ENCODE peak calls at places on chromosomes 1 and 21, in nine cellular contexts. X, G, Y, I, K, V, C, J and T are unnamed samples.
A peak's percentile ranks its signal among the peaks of the same experiment; 100 is the strongest.

GRCh38 chr1:114152211-114153050 is 1.2 kb downstream of the SYT6 start:
- DNase-seq in C (no peak), Y (peak; percentile 28), K (no peak), G (no peak), I (peak; percentile 37), V (no peak), J (peak; percentile 10), X (no peak), T (no peak)

GRCh38 chr1:30318413-30318812 is 405.0 kb downstream of the MATN1 start:
- DNase-seq in V (no peak), J (no peak), Y (no peak), X (no peak), C (no peak), K (no peak), G (no peak), I (peak; percentile 8), T (no peak)

GRCh38 chr1:166165661-166166399 is 971 bp downstream of the FAM78B start:
- DNase-seq in V (no peak), K (no peak), Y (peak; percentile 7), J (peak; percentile 6), G (no peak), X (no peak), I (no peak), C (no peak), T (no peak)

GRCh38 chr1:71104417-71104816 is 23.6 kb upstream of the ZRANB2 start:
- DNase-seq in V (no peak), G (no peak), J (no peak), C (no peak), K (no peak), Y (no peak), I (no peak), X (no peak), T (no peak)

GRCh38 chr21:33861125-33861524 is 54.5 kb downstream of the ATP5PO start:
- DNase-seq in X (no peak), I (no peak), V (no peak), K (no peak), C (no peak), G (no peak), J (no peak), Y (no peak), T (no peak)

GRCh38 chr1:239635276-239635675 is 248.9 kb downstream of the CHRM3 start:
- DNase-seq in J (no peak), K (no peak), C (no peak), X (no peak), Y (no peak), G (no peak), V (no peak), I (no peak), T (no peak)

GRCh38 chr1:197776348-197777082 is 1.2 kb upstream of the DENND1B start:
- DNase-seq in J (no peak), V (peak; percentile 28), Y (peak; percentile 40), K (no peak), C (no peak), X (peak; percentile 28), I (no peak), G (no peak), T (no peak)

GRCh38 chr1:203769505-203770343 is 4.7 kb downstream of the LAX1 start:
- DNase-seq in X (no peak), C (no peak), Y (peak; percentile 68), G (peak; percentile 88), J (peak; percentile 78), K (no peak), I (peak; percentile 74), V (no peak), T (peak; percentile 78)

GRCh38 chr1:6592441-6592840 is 10.2 kb downstream of the KLHL21 start:
- DNase-seq in J (no peak), K (no peak), Y (no peak), I (no peak), G (no peak), X (no peak), V (no peak), C (no peak), T (no peak)

GRCh38 chr1:238624786-238625185 is 734.1 kb upstream of the ZP4 start:
- DNase-seq in X (no peak), K (no peak), I (no peak), G (no peak), J (no peak), C (no peak), Y (no peak), V (no peak), T (no peak)

GRCh38 chr1:79281442-79281841 is 274.9 kb upstream of the ADGRL4 start:
- DNase-seq in J (no peak), C (no peak), G (no peak), K (no peak), X (no peak), Y (no peak), V (no peak), I (no peak), T (no peak)

GRCh38 chr1:37919277-37919676 is 27.6 kb downstream of the INPP5B start:
- DNase-seq in K (no peak), V (no peak), G (no peak), C (peak; percentile 62), Y (no peak), I (no peak), X (peak; percentile 24), J (no peak), T (no peak)

GRCh38 chr1:238832106-238832505 is 554.3 kb upstream of the CHRM3 start:
- DNase-seq in V (no peak), J (no peak), X (no peak), C (no peak), G (no peak), I (no peak), Y (no peak), K (no peak), T (no peak)

GRCh38 chr21:35619184-35619583 is 441.1 kb downstream of the SETD4 start:
- DNase-seq in X (no peak), Y (peak; percentile 6), I (no peak), K (no peak), V (no peak), J (no peak), G (no peak), C (peak; percentile 18), T (no peak)

GRCh38 chr1:206513312-206514111 is 6.2 kb downstream of the RASSF5 start:
- DNase-seq in J (peak; percentile 64), Y (no peak), C (no peak), I (no peak), X (no peak), V (no peak), K (no peak), G (no peak), T (no peak)
- TF ChIP-seq POLR2AphosphoS5 in J (peak; percentile 59), Y (no peak), C (no peak), I (no peak), X (peak; percentile 37), V (no peak), K (no peak), G (no peak), T (no peak)

DNA sequence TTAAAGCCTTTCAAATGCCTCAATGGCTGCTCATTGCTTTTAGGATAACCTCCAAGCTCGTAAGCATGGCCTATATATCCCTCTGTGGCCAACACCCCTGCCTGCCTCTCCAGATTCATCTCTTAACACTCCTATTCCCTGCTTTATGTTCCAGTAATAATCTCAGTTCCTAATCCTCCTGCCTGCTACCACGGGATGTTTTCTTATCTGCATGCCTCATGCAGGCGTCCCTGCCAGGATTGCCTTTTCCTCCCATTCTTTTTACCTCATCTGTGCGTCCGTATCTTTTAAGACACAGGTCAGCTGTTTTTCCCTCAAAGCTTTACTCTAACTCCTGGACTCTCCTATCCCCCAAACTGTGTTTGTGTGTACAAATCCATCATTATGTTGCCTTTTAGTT is 36.1 kb downstream of the ZBTB40 start:
- DNase-seq in K (no peak), Y (peak; percentile 92), G (no peak), I (no peak), X (no peak), V (no peak), C (peak; percentile 56), J (no peak), T (no peak)
- H3K27ac ChIP-seq in K (no peak overlapping the region), Y (peak overlapping the region; percentile 42), G (no peak overlapping the region), I (no peak overlapping the region), X (no peak overlapping the region), V (no peak overlapping the region), C (no peak overlapping the region), J (no peak overlapping the region), T (no peak overlapping the region)

DNA sequence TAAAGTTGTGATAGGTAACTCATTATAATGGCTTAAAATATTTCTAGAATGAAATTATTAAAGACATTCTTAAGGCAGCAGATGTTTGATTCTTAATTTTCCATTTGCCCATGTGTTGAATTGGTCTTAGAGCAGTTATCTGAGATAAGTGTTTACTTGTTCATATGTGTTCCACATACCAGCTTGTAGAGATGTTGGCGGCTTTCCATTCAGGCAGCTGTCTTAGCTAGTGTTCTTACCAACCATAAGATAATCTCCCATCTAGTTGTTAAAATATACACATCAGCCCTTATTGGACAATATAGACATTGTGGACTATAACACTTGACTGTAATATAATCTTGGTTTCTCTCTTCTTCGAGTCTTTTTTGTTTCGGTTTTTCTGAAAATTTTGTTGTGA is 1372.8 kb upstream of the ADGRL2 start:
- DNase-seq in Y (no peak), K (no peak), G (no peak), J (no peak), X (no peak), C (no peak), V (no peak), I (no peak), T (no peak)
- H3K9me3 ChIP-seq in Y (no peaks in the 10 kb centered on the region), K (no peaks in the 10 kb centered on the region), G (no peaks in the 10 kb centered on the region), J (no peaks in the 10 kb centered on the region), X (no peaks in the 10 kb centered on the region), C (no peaks in the 10 kb centered on the region), V (no peaks in the 10 kb centered on the region), I (no peaks in the 10 kb centered on the region), T (no peaks in the 10 kb centered on the region)

GRCh38 chr1:66333463-66334232 is 200.3 kb upstream of the SGIP1 start:
- DNase-seq in I (no peak), X (no peak), J (no peak), G (no peak), Y (peak; percentile 80), V (no peak), C (no peak), K (no peak), T (no peak)
- TF ChIP-seq POLR2AphosphoS5 in I (no peak), X (peak; percentile 28), J (peak; percentile 26), G (no peak), Y (peak; percentile 49), V (no peak), C (no peak), K (peak; percentile 81), T (no peak)

DNA sequence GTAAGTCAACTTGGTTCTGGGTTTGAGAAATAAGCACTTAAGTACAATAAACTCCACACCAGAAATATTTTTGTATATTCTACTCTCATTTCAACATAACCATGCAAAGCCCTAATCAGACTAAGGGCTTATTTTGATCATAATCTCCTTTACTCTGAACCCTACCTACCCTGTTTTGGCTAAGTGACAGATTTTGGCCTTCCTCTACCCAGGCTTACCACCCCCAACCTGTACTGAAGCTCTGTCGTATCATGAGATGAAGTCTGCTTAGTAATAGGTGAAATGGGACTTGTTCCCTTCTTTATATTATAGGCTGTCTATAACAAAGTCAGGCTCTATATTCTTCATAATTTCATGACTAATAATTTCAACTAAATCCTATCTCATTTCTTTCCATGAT is 135.5 kb downstream of the RERE start:
- DNase-seq in C (no peak), I (no peak), X (no peak), V (no peak), J (no peak), Y (no peak), K (no peak), G (no peak), T (no peak)
- H3K27ac ChIP-seq in C (no peak overlapping the region), I (peak overlapping the region; percentile 83), X (no peak overlapping the region), V (peak overlapping the region; percentile 45), J (no peak overlapping the region), Y (no peak overlapping the region), K (no peak overlapping the region), G (no peak overlapping the region), T (no peak overlapping the region)

GRCh38 chr1:93955765-93956164 is 46.5 kb upstream of the GCLM start:
- DNase-seq in C (no peak), X (no peak), I (no peak), J (no peak), G (no peak), V (no peak), Y (no peak), K (no peak), T (no peak)
- H3K9me3 ChIP-seq in C (peaks cover 7% of the 10 kb centered on the region), X (peaks cover 8% of the 10 kb centered on the region), I (peaks cover 23% of the 10 kb centered on the region), J (no peaks in the 10 kb centered on the region), G (peaks cover 11% of the 10 kb centered on the region), V (no peaks in the 10 kb centered on the region), Y (no peaks in the 10 kb centered on the region), K (peaks cover 5% of the 10 kb centered on the region), T (no peaks in the 10 kb centered on the region)